ENCODE peak calls at places on chromosomes 6 and 20, in six cellular contexts. U is HT1080, P is amygdala, Q is esophagus muscularis mucosa, T is substantia nigra, V is fibroblast of gingiva. J is an unnamed sample.

GRCh38 chr6:90209527-90209926 is 87.1 kb downstream of the BACH2 start:
- DNase-seq in U (no peak), P (no peak), Q (no peak), T (no peak), V (no peak), J (no peak)

GRCh38 chr6:16956371-16956770 is 145.5 kb upstream of the STMND1 start:
- DNase-seq in U (no peak), P (no peak), Q (no peak), T (no peak), V (no peak), J (no peak)

GRCh38 chr6:89690944-89691324 is 52.4 kb upstream of the LYRM2 start:
- DNase-seq in U (no peak), P (no peak), Q (no peak), T (no peak), V (no peak), J (no peak)

GRCh38 chr6:152301021-152301805 is 335.9 kb downstream of the SYNE1 start:
- DNase-seq in U (no peak), P (no peak), Q (no peak), T (no peak), V (peak), J (no peak)

GRCh38 chr20:48635791-48636267 is 192.0 kb downstream of the PREX1 start:
- DNase-seq in U (peak), P (no peak), Q (no peak), T (peak), V (peak), J (peak)

GRCh38 chr6:27617046-27617687 is 144.3 kb upstream of the ZNF184 start:
- DNase-seq in U (peak), P (no peak), Q (no peak), T (no peak), V (peak), J (no peak)

GRCh38 chr20:13736792-13737191 is 47.9 kb downstream of the ESF1 start:
- DNase-seq in U (no peak), P (no peak), Q (no peak), T (no peak), V (peak), J (no peak)

GRCh38 chr6:52500268-52501129 is 76.4 kb downstream of the TRAM2 start:
- DNase-seq in U (no peak), P (no peak), Q (no peak), T (no peak), V (no peak), J (no peak)

GRCh38 chr6:43916924-43917877 is 147.2 kb downstream of the VEGFA start:
- DNase-seq in U (no peak), P (no peak), Q (no peak), T (no peak), V (peak), J (no peak)

GRCh38 chr6:75608304-75608703 is 6.6 kb downstream of the SENP6 start:
- DNase-seq in U (no peak), P (no peak), Q (no peak), T (no peak), V (no peak), J (no peak)

GRCh38 chr6:145630598-145630997 is 104.7 kb downstream of the EPM2A start:
- DNase-seq in U (no peak), P (no peak), Q (no peak), T (no peak), V (no peak), J (no peak)

GRCh38 chr6:43269273-43270007 is 26.2 kb downstream of the TTBK1 start:
- DNase-seq in U (no peak), P (no peak), Q (no peak), T (no peak), V (no peak), J (no peak)

GRCh38 chr6:81486234-81486633 is 266.2 kb downstream of the TENT5A start:
- DNase-seq in U (no peak), P (no peak), Q (no peak), T (no peak), V (no peak), J (no peak)

GRCh38 chr6:17986656-17987575 is 519 bp downstream of the KIF13A start:
- DNase-seq in U (peak), P (peak), Q (no peak), T (no peak), V (peak), J (peak)

GRCh38 chr6:129766959-129767728 is 57.2 kb upstream of the ARHGAP18 start:
- DNase-seq in U (peak), P (peak), Q (no peak), T (peak), V (peak), J (peak)

GRCh38 chr6:99661870-99662269 is 55.2 kb downstream of the PRDM13 start:
- DNase-seq in U (no peak), P (no peak), Q (no peak), T (no peak), V (no peak), J (no peak)

GRCh38 chr6:166615059-166615770 is 11.8 kb downstream of the RPS6KA2 start:
- DNase-seq in U (no peak), P (no peak), Q (no peak), T (no peak), V (peak), J (no peak)

GRCh38 chr6:70280462-70280861 is 22.4 kb downstream of the COL9A1 start:
- DNase-seq in U (no peak), P (no peak), Q (no peak), T (no peak), V (no peak), J (no peak)

GRCh38 chr20:63183422-63184146 is 32.3 kb downstream of the YTHDF1 start:
- DNase-seq in U (no peak), P (no peak), Q (no peak), T (no peak), V (no peak), J (no peak)

GRCh38 chr20:39347626-39348025 is 385.5 kb downstream of the DHX35 start:
- DNase-seq in U (no peak), P (no peak), Q (peak), T (no peak), V (no peak), J (no peak)

GRCh38 chr6:19835605-19836004 is 1.6 kb upstream of the ID4 start:
- DNase-seq in U (no peak), P (no peak), Q (no peak), T (no peak), V (no peak), J (no peak)

GRCh38 chr6:151916680-151917164 is 109.2 kb downstream of the ESR1 start:
- DNase-seq in U (peak), P (no peak), Q (no peak), T (no peak), V (peak), J (no peak)

GRCh38 chr20:56171087-56172012 is 77.2 kb upstream of the MC3R start:
- DNase-seq in U (no peak), P (no peak), Q (no peak), T (no peak), V (no peak), J (peak)

GRCh38 chr6:150937126-150937906 is 71.8 kb downstream of the MTHFD1L start:
- DNase-seq in U (no peak), P (no peak), Q (no peak), T (no peak), V (no peak), J (no peak)

GRCh38 chr6:51077967-51078518 is 259.4 kb downstream of the TFAP2B start:
- DNase-seq in U (peak), P (no peak), Q (no peak), T (no peak), V (no peak), J (no peak)

GRCh38 chr20:20406306-20406705 is 38.4 kb downstream of the INSM1 start:
- DNase-seq in U (no peak), P (no peak), Q (no peak), T (no peak), V (no peak), J (no peak)

GRCh38 chr6:36252005-36252404 is 17.9 kb upstream of the PNPLA1 start:
- DNase-seq in U (no peak), P (no peak), Q (no peak), T (no peak), V (no peak), J (no peak)

GRCh38 chr20:58485326-58485725 is 29.9 kb downstream of the APCDD1L start:
- DNase-seq in U (no peak), P (no peak), Q (no peak), T (no peak), V (no peak), J (no peak)

GRCh38 chr20:3670511-3670910 is 7.3 kb upstream of the GFRA4 start:
- DNase-seq in U (no peak), P (no peak), Q (no peak), T (no peak), V (peak), J (no peak)

GRCh38 chr20:17606001-17606400 is 36.1 kb downstream of the DSTN start:
- DNase-seq in U (no peak), P (no peak), Q (no peak), T (no peak), V (no peak), J (no peak)

GRCh38 chr6:73209117-73209516 is 16.2 kb downstream of the KHDC1L start:
- DNase-seq in U (no peak), P (no peak), Q (no peak), T (no peak), V (no peak), J (no peak)